ENCODE peak calls at places on chromosomes 16 and 17, in eight cellular contexts. One of them, this sample, is unnamed.

GRCh38 chr17:17804007-17804406 is 32.8 kb downstream of the SREBF1 start:
- DNase-seq in stimulated activated CD4-positive, alpha-beta T cell treated with anti-CD3 and anti-CD28 coated beads, Interleukin-15, amount 100 ng/mL, for 1 hour: no peak
- DNase-seq in hypothalamus: no peak
- DNase-seq in body of pancreas: no peak
- DNase-seq in psoas muscle: no peak
- DNase-seq in stimulated activated CD8-positive, alpha-beta memory T cell treated with anti-CD3 and anti-CD28 coated beads, Interleukin-2, amount 100 ng/mL, for 48 hours: no peak
- DNase-seq in IMR-90: no peak
- DNase-seq in neural crest cell: no peak
- DNase-seq in this sample: no peak

GRCh38 chr17:42541041-42541833 is 5.2 kb downstream of the NAGLU start:
- DNase-seq in body of pancreas: no peak
- DNase-seq in neural crest cell: no peak
- DNase-seq in psoas muscle: no peak
- DNase-seq in stimulated activated CD4-positive, alpha-beta T cell treated with anti-CD3 and anti-CD28 coated beads, Interleukin-15, amount 100 ng/mL, for 1 hour: no peak
- DNase-seq in IMR-90: no peak
- DNase-seq in hypothalamus: no peak
- DNase-seq in stimulated activated CD8-positive, alpha-beta memory T cell treated with anti-CD3 and anti-CD28 coated beads, Interleukin-2, amount 100 ng/mL, for 48 hours: no peak
- DNase-seq in this sample: no peak

GRCh38 chr16:6777624-6778023 is 555.0 kb upstream of the RBFOX1 start:
- DNase-seq in IMR-90: no peak
- DNase-seq in neural crest cell: no peak
- DNase-seq in stimulated activated CD4-positive, alpha-beta T cell treated with anti-CD3 and anti-CD28 coated beads, Interleukin-15, amount 100 ng/mL, for 1 hour: no peak
- DNase-seq in body of pancreas: no peak
- DNase-seq in hypothalamus: no peak
- DNase-seq in psoas muscle: no peak
- DNase-seq in stimulated activated CD8-positive, alpha-beta memory T cell treated with anti-CD3 and anti-CD28 coated beads, Interleukin-2, amount 100 ng/mL, for 48 hours: no peak
- DNase-seq in this sample: no peak

GRCh38 chr16:88306411-88306810 is 76.3 kb upstream of the ZNF469 start:
- DNase-seq in neural crest cell: no peak
- DNase-seq in IMR-90: no peak
- DNase-seq in hypothalamus: no peak
- DNase-seq in body of pancreas: no peak
- DNase-seq in stimulated activated CD4-positive, alpha-beta T cell treated with anti-CD3 and anti-CD28 coated beads, Interleukin-15, amount 100 ng/mL, for 1 hour: no peak
- DNase-seq in psoas muscle: peak; percentile 9
- DNase-seq in stimulated activated CD8-positive, alpha-beta memory T cell treated with anti-CD3 and anti-CD28 coated beads, Interleukin-2, amount 100 ng/mL, for 48 hours: no peak
- DNase-seq in this sample: peak; percentile 8

GRCh38 chr16:981695-982151 is at the start of gene SOX8:
- DNase-seq in psoas muscle: no peak
- DNase-seq in IMR-90: no peak
- DNase-seq in body of pancreas: no peak
- DNase-seq in stimulated activated CD4-positive, alpha-beta T cell treated with anti-CD3 and anti-CD28 coated beads, Interleukin-15, amount 100 ng/mL, for 1 hour: no peak
- DNase-seq in neural crest cell: no peak
- DNase-seq in hypothalamus: no peak
- DNase-seq in stimulated activated CD8-positive, alpha-beta memory T cell treated with anti-CD3 and anti-CD28 coated beads, Interleukin-2, amount 100 ng/mL, for 48 hours: no peak
- DNase-seq in this sample: no peak

GRCh38 chr17:73776978-73777567 is 132.8 kb upstream of the SDK2 start:
- DNase-seq in psoas muscle: no peak
- DNase-seq in stimulated activated CD4-positive, alpha-beta T cell treated with anti-CD3 and anti-CD28 coated beads, Interleukin-15, amount 100 ng/mL, for 1 hour: no peak
- DNase-seq in hypothalamus: no peak
- DNase-seq in IMR-90: no peak
- DNase-seq in body of pancreas: no peak
- DNase-seq in stimulated activated CD8-positive, alpha-beta memory T cell treated with anti-CD3 and anti-CD28 coated beads, Interleukin-2, amount 100 ng/mL, for 48 hours: no peak
- DNase-seq in neural crest cell: no peak
- DNase-seq in this sample: no peak

GRCh38 chr17:19426631-19427030 is 15.6 kb downstream of the RNF112 start:
- DNase-seq in body of pancreas: no peak
- DNase-seq in neural crest cell: no peak
- DNase-seq in psoas muscle: no peak
- DNase-seq in IMR-90: no peak
- DNase-seq in hypothalamus: no peak
- DNase-seq in stimulated activated CD8-positive, alpha-beta memory T cell treated with anti-CD3 and anti-CD28 coated beads, Interleukin-2, amount 100 ng/mL, for 48 hours: no peak
- DNase-seq in stimulated activated CD4-positive, alpha-beta T cell treated with anti-CD3 and anti-CD28 coated beads, Interleukin-15, amount 100 ng/mL, for 1 hour: no peak
- DNase-seq in this sample: no peak

GRCh38 chr17:43768382-43768781 is 9.8 kb upstream of the SOST start:
- DNase-seq in body of pancreas: no peak
- DNase-seq in psoas muscle: peak; percentile 45
- DNase-seq in stimulated activated CD8-positive, alpha-beta memory T cell treated with anti-CD3 and anti-CD28 coated beads, Interleukin-2, amount 100 ng/mL, for 48 hours: no peak
- DNase-seq in IMR-90: no peak
- DNase-seq in hypothalamus: no peak
- DNase-seq in neural crest cell: no peak
- DNase-seq in stimulated activated CD4-positive, alpha-beta T cell treated with anti-CD3 and anti-CD28 coated beads, Interleukin-15, amount 100 ng/mL, for 1 hour: no peak
- DNase-seq in this sample: no peak

GRCh38 chr17:56834380-56835258 is 668 bp downstream of the DGKE start:
- DNase-seq in IMR-90: peak; percentile 7
- DNase-seq in hypothalamus: peak; percentile 33
- DNase-seq in psoas muscle: peak; percentile 36
- DNase-seq in stimulated activated CD4-positive, alpha-beta T cell treated with anti-CD3 and anti-CD28 coated beads, Interleukin-15, amount 100 ng/mL, for 1 hour: peak; percentile 39
- DNase-seq in body of pancreas: peak; percentile 73
- DNase-seq in stimulated activated CD8-positive, alpha-beta memory T cell treated with anti-CD3 and anti-CD28 coated beads, Interleukin-2, amount 100 ng/mL, for 48 hours: peak; percentile 55
- DNase-seq in neural crest cell: peak; percentile 20
- DNase-seq in this sample: peak; percentile 61

GRCh38 chr16:3570420-3571062 is 6.7 kb downstream of the NLRC3 start:
- DNase-seq in IMR-90: no peak
- DNase-seq in psoas muscle: no peak
- DNase-seq in stimulated activated CD8-positive, alpha-beta memory T cell treated with anti-CD3 and anti-CD28 coated beads, Interleukin-2, amount 100 ng/mL, for 48 hours: no peak
- DNase-seq in body of pancreas: no peak
- DNase-seq in stimulated activated CD4-positive, alpha-beta T cell treated with anti-CD3 and anti-CD28 coated beads, Interleukin-15, amount 100 ng/mL, for 1 hour: no peak
- DNase-seq in hypothalamus: no peak
- DNase-seq in neural crest cell: no peak
- DNase-seq in this sample: no peak

GRCh38 chr16:27740496-27741201 is 190.7 kb downstream of the KATNIP start:
- DNase-seq in psoas muscle: no peak
- DNase-seq in hypothalamus: no peak
- DNase-seq in neural crest cell: no peak
- DNase-seq in stimulated activated CD8-positive, alpha-beta memory T cell treated with anti-CD3 and anti-CD28 coated beads, Interleukin-2, amount 100 ng/mL, for 48 hours: no peak
- DNase-seq in body of pancreas: no peak
- DNase-seq in IMR-90: no peak
- DNase-seq in stimulated activated CD4-positive, alpha-beta T cell treated with anti-CD3 and anti-CD28 coated beads, Interleukin-15, amount 100 ng/mL, for 1 hour: no peak
- DNase-seq in this sample: no peak

GRCh38 chr16:56450275-56450889 is 750 bp downstream of the NUDT21 start:
- DNase-seq in psoas muscle: no peak
- DNase-seq in stimulated activated CD4-positive, alpha-beta T cell treated with anti-CD3 and anti-CD28 coated beads, Interleukin-15, amount 100 ng/mL, for 1 hour: no peak
- DNase-seq in stimulated activated CD8-positive, alpha-beta memory T cell treated with anti-CD3 and anti-CD28 coated beads, Interleukin-2, amount 100 ng/mL, for 48 hours: no peak
- DNase-seq in hypothalamus: no peak
- DNase-seq in IMR-90: peak; percentile 14
- DNase-seq in neural crest cell: no peak
- DNase-seq in body of pancreas: no peak
- DNase-seq in this sample: no peak

GRCh38 chr16:25192096-25192495 is 24.7 kb upstream of the AQP8 start:
- DNase-seq in psoas muscle: no peak
- DNase-seq in hypothalamus: no peak
- DNase-seq in body of pancreas: no peak
- DNase-seq in neural crest cell: no peak
- DNase-seq in stimulated activated CD4-positive, alpha-beta T cell treated with anti-CD3 and anti-CD28 coated beads, Interleukin-15, amount 100 ng/mL, for 1 hour: no peak
- DNase-seq in IMR-90: peak; percentile 19
- DNase-seq in stimulated activated CD8-positive, alpha-beta memory T cell treated with anti-CD3 and anti-CD28 coated beads, Interleukin-2, amount 100 ng/mL, for 48 hours: no peak
- DNase-seq in this sample: no peak

GRCh38 chr17:75531724-75532090 is 6.2 kb downstream of the LLGL2 start:
- DNase-seq in body of pancreas: no peak
- DNase-seq in IMR-90: no peak
- DNase-seq in hypothalamus: no peak
- DNase-seq in stimulated activated CD4-positive, alpha-beta T cell treated with anti-CD3 and anti-CD28 coated beads, Interleukin-15, amount 100 ng/mL, for 1 hour: no peak
- DNase-seq in neural crest cell: no peak
- DNase-seq in stimulated activated CD8-positive, alpha-beta memory T cell treated with anti-CD3 and anti-CD28 coated beads, Interleukin-2, amount 100 ng/mL, for 48 hours: no peak
- DNase-seq in psoas muscle: no peak
- DNase-seq in this sample: no peak

GRCh38 chr16:51971184-51971583 is 575.8 kb downstream of the TOX3 start:
- DNase-seq in stimulated activated CD8-positive, alpha-beta memory T cell treated with anti-CD3 and anti-CD28 coated beads, Interleukin-2, amount 100 ng/mL, for 48 hours: no peak
- DNase-seq in stimulated activated CD4-positive, alpha-beta T cell treated with anti-CD3 and anti-CD28 coated beads, Interleukin-15, amount 100 ng/mL, for 1 hour: no peak
- DNase-seq in IMR-90: peak; percentile 52
- DNase-seq in body of pancreas: peak; percentile 17
- DNase-seq in neural crest cell: peak; percentile 15
- DNase-seq in hypothalamus: no peak
- DNase-seq in psoas muscle: no peak
- DNase-seq in this sample: no peak

GRCh38 chr17:79046501-79047280 is 22.7 kb downstream of the C1QTNF1 start:
- DNase-seq in stimulated activated CD8-positive, alpha-beta memory T cell treated with anti-CD3 and anti-CD28 coated beads, Interleukin-2, amount 100 ng/mL, for 48 hours: no peak
- DNase-seq in neural crest cell: no peak
- DNase-seq in psoas muscle: peak; percentile 59
- DNase-seq in hypothalamus: no peak
- DNase-seq in body of pancreas: no peak
- DNase-seq in IMR-90: no peak
- DNase-seq in stimulated activated CD4-positive, alpha-beta T cell treated with anti-CD3 and anti-CD28 coated beads, Interleukin-15, amount 100 ng/mL, for 1 hour: no peak
- DNase-seq in this sample: no peak

GRCh38 chr17:69141802-69142472 is at the start of gene ABCA6:
- DNase-seq in stimulated activated CD8-positive, alpha-beta memory T cell treated with anti-CD3 and anti-CD28 coated beads, Interleukin-2, amount 100 ng/mL, for 48 hours: no peak
- DNase-seq in neural crest cell: no peak
- DNase-seq in hypothalamus: no peak
- DNase-seq in psoas muscle: no peak
- DNase-seq in body of pancreas: no peak
- DNase-seq in IMR-90: no peak
- DNase-seq in stimulated activated CD4-positive, alpha-beta T cell treated with anti-CD3 and anti-CD28 coated beads, Interleukin-15, amount 100 ng/mL, for 1 hour: no peak
- DNase-seq in this sample: no peak

GRCh38 chr16:31201511-31202401 is 804 bp downstream of the PYCARD start:
- DNase-seq in IMR-90: no peak
- DNase-seq in stimulated activated CD8-positive, alpha-beta memory T cell treated with anti-CD3 and anti-CD28 coated beads, Interleukin-2, amount 100 ng/mL, for 48 hours: no peak
- DNase-seq in psoas muscle: peak; percentile 37
- DNase-seq in neural crest cell: no peak
- DNase-seq in stimulated activated CD4-positive, alpha-beta T cell treated with anti-CD3 and anti-CD28 coated beads, Interleukin-15, amount 100 ng/mL, for 1 hour: no peak
- DNase-seq in hypothalamus: no peak
- DNase-seq in body of pancreas: peak; percentile 35
- DNase-seq in this sample: peak; percentile 56

GRCh38 chr17:79887451-79887991 is 48.3 kb upstream of the CBX4 start:
- DNase-seq in stimulated activated CD8-positive, alpha-beta memory T cell treated with anti-CD3 and anti-CD28 coated beads, Interleukin-2, amount 100 ng/mL, for 48 hours: no peak
- DNase-seq in hypothalamus: no peak
- DNase-seq in IMR-90: no peak
- DNase-seq in psoas muscle: no peak
- DNase-seq in neural crest cell: no peak
- DNase-seq in stimulated activated CD4-positive, alpha-beta T cell treated with anti-CD3 and anti-CD28 coated beads, Interleukin-15, amount 100 ng/mL, for 1 hour: no peak
- DNase-seq in body of pancreas: no peak
- DNase-seq in this sample: no peak

GRCh38 chr17:58932956-58933355 is 173.7 kb downstream of the TRIM37 start:
- DNase-seq in stimulated activated CD8-positive, alpha-beta memory T cell treated with anti-CD3 and anti-CD28 coated beads, Interleukin-2, amount 100 ng/mL, for 48 hours: no peak
- DNase-seq in psoas muscle: no peak
- DNase-seq in stimulated activated CD4-positive, alpha-beta T cell treated with anti-CD3 and anti-CD28 coated beads, Interleukin-15, amount 100 ng/mL, for 1 hour: no peak
- DNase-seq in hypothalamus: no peak
- DNase-seq in body of pancreas: no peak
- DNase-seq in neural crest cell: no peak
- DNase-seq in IMR-90: no peak
- DNase-seq in this sample: no peak

GRCh38 chr17:75476274-75476673 is 19.8 kb downstream of the TMEM94 start:
- DNase-seq in IMR-90: peak; percentile 39
- DNase-seq in psoas muscle: no peak
- DNase-seq in hypothalamus: peak; percentile 62
- DNase-seq in stimulated activated CD8-positive, alpha-beta memory T cell treated with anti-CD3 and anti-CD28 coated beads, Interleukin-2, amount 100 ng/mL, for 48 hours: no peak
- DNase-seq in stimulated activated CD4-positive, alpha-beta T cell treated with anti-CD3 and anti-CD28 coated beads, Interleukin-15, amount 100 ng/mL, for 1 hour: no peak
- DNase-seq in body of pancreas: no peak
- DNase-seq in neural crest cell: peak; percentile 20
- DNase-seq in this sample: no peak

GRCh38 chr17:78324391-78325075 is 35.3 kb downstream of the SOCS3 start:
- DNase-seq in IMR-90: peak; percentile 89
- DNase-seq in neural crest cell: peak; percentile 46
- DNase-seq in stimulated activated CD4-positive, alpha-beta T cell treated with anti-CD3 and anti-CD28 coated beads, Interleukin-15, amount 100 ng/mL, for 1 hour: no peak
- DNase-seq in body of pancreas: peak; percentile 49
- DNase-seq in psoas muscle: peak; percentile 84
- DNase-seq in hypothalamus: peak; percentile 75
- DNase-seq in stimulated activated CD8-positive, alpha-beta memory T cell treated with anti-CD3 and anti-CD28 coated beads, Interleukin-2, amount 100 ng/mL, for 48 hours: no peak
- DNase-seq in this sample: peak; percentile 77

GRCh38 chr16:84925092-84925772 is 86.1 kb downstream of the ZDHHC7 start:
- DNase-seq in stimulated activated CD8-positive, alpha-beta memory T cell treated with anti-CD3 and anti-CD28 coated beads, Interleukin-2, amount 100 ng/mL, for 48 hours: peak; percentile 68
- DNase-seq in IMR-90: no peak
- DNase-seq in hypothalamus: peak; percentile 26
- DNase-seq in neural crest cell: no peak
- DNase-seq in body of pancreas: peak; percentile 78
- DNase-seq in stimulated activated CD4-positive, alpha-beta T cell treated with anti-CD3 and anti-CD28 coated beads, Interleukin-15, amount 100 ng/mL, for 1 hour: peak; percentile 31
- DNase-seq in psoas muscle: peak; percentile 74
- DNase-seq in this sample: peak; percentile 78

This sample was measured in right lobe of liver.